ENCODE peak calls at places on chromosomes 6 and 20, in six cellular contexts. One of them, this sample, is unnamed.
A peak's percentile ranks its signal among the peaks of the same experiment; 100 is the strongest.

GRCh38 chr6:106039836-106040592 is 46.1 kb upstream of the PRDM1 start:
- DNase-seq in stomach: no peak
- DNase-seq in OCI-LY7: no peak
- DNase-seq in left ventricle myocardium inferior: no peak
- DNase-seq in mucosa of descending colon: no peak
- DNase-seq in psoas muscle: no peak
- DNase-seq in this sample: no peak

GRCh38 chr20:49701916-49702315 is 11.8 kb downstream of the B4GALT5 start:
- DNase-seq in stomach: no peak
- DNase-seq in OCI-LY7: no peak
- DNase-seq in left ventricle myocardium inferior: no peak
- DNase-seq in mucosa of descending colon: no peak
- DNase-seq in psoas muscle: no peak
- DNase-seq in this sample: no peak

GRCh38 chr6:46935687-46936086 is 13.9 kb upstream of the ADGRF5 start:
- DNase-seq in stomach: no peak
- DNase-seq in OCI-LY7: no peak
- DNase-seq in left ventricle myocardium inferior: no peak
- DNase-seq in mucosa of descending colon: no peak
- DNase-seq in psoas muscle: no peak
- DNase-seq in this sample: peak; percentile 63

GRCh38 chr6:125519367-125519766 is 217.6 kb upstream of the HDDC2 start:
- DNase-seq in stomach: no peak
- DNase-seq in OCI-LY7: no peak
- DNase-seq in left ventricle myocardium inferior: no peak
- DNase-seq in mucosa of descending colon: no peak
- DNase-seq in psoas muscle: no peak
- DNase-seq in this sample: no peak

GRCh38 chr6:38004908-38005307 is 185.4 kb downstream of the ZFAND3 start:
- DNase-seq in stomach: no peak
- DNase-seq in OCI-LY7: no peak
- DNase-seq in left ventricle myocardium inferior: no peak
- DNase-seq in mucosa of descending colon: no peak
- DNase-seq in psoas muscle: no peak
- DNase-seq in this sample: no peak

GRCh38 chr6:6847591-6847990 is 259.1 kb downstream of the LY86 start:
- DNase-seq in stomach: no peak
- DNase-seq in OCI-LY7: no peak
- DNase-seq in left ventricle myocardium inferior: no peak
- DNase-seq in mucosa of descending colon: no peak
- DNase-seq in psoas muscle: no peak
- DNase-seq in this sample: no peak

GRCh38 chr6:144197919-144198318 is 47.6 kb downstream of the STX11 start:
- DNase-seq in stomach: no peak
- DNase-seq in OCI-LY7: no peak
- DNase-seq in left ventricle myocardium inferior: no peak
- DNase-seq in mucosa of descending colon: no peak
- DNase-seq in psoas muscle: no peak
- DNase-seq in this sample: no peak

GRCh38 chr6:25169551-25170335 is 109.4 kb upstream of the CARMIL1 start:
- DNase-seq in stomach: no peak
- DNase-seq in OCI-LY7: no peak
- DNase-seq in left ventricle myocardium inferior: no peak
- DNase-seq in mucosa of descending colon: no peak
- DNase-seq in psoas muscle: no peak
- DNase-seq in this sample: no peak

GRCh38 chr20:17835240-17835940 is 133.2 kb downstream of the SNX5 start:
- DNase-seq in stomach: no peak
- DNase-seq in OCI-LY7: no peak
- DNase-seq in left ventricle myocardium inferior: peak; percentile 45
- DNase-seq in mucosa of descending colon: no peak
- DNase-seq in psoas muscle: peak; percentile 73
- DNase-seq in this sample: peak; percentile 36

GRCh38 chr20:32445539-32446273 is 87.6 kb downstream of the ASXL1 start:
- DNase-seq in stomach: peak; percentile 20
- DNase-seq in OCI-LY7: no peak
- DNase-seq in left ventricle myocardium inferior: no peak
- DNase-seq in mucosa of descending colon: no peak
- DNase-seq in psoas muscle: no peak
- DNase-seq in this sample: peak; percentile 21

GRCh38 chr20:13174402-13174801 is 46.7 kb upstream of the ISM1 start:
- DNase-seq in stomach: no peak
- DNase-seq in OCI-LY7: peak; percentile 5
- DNase-seq in left ventricle myocardium inferior: no peak
- DNase-seq in mucosa of descending colon: no peak
- DNase-seq in psoas muscle: no peak
- DNase-seq in this sample: no peak

GRCh38 chr6:154757352-154758095 is 24.3 kb downstream of the SCAF8 start:
- DNase-seq in stomach: no peak
- DNase-seq in OCI-LY7: no peak
- DNase-seq in left ventricle myocardium inferior: no peak
- DNase-seq in mucosa of descending colon: no peak
- DNase-seq in psoas muscle: no peak
- DNase-seq in this sample: no peak

GRCh38 chr20:32457476-32457986 is 99.4 kb downstream of the ASXL1 start:
- DNase-seq in stomach: peak; percentile 68
- DNase-seq in OCI-LY7: no peak
- DNase-seq in left ventricle myocardium inferior: peak; percentile 62
- DNase-seq in mucosa of descending colon: peak; percentile 45
- DNase-seq in psoas muscle: peak; percentile 55
- DNase-seq in this sample: no peak

GRCh38 chr6:135692426-135692825 is 159.1 kb upstream of the PDE7B start:
- DNase-seq in stomach: no peak
- DNase-seq in OCI-LY7: no peak
- DNase-seq in left ventricle myocardium inferior: no peak
- DNase-seq in mucosa of descending colon: no peak
- DNase-seq in psoas muscle: no peak
- DNase-seq in this sample: no peak

GRCh38 chr6:140379919-140380318 is 1005.5 kb upstream of the CITED2 start:
- DNase-seq in stomach: no peak
- DNase-seq in OCI-LY7: no peak
- DNase-seq in left ventricle myocardium inferior: no peak
- DNase-seq in mucosa of descending colon: no peak
- DNase-seq in psoas muscle: no peak
- DNase-seq in this sample: no peak

GRCh38 chr6:35402136-35402855 is 49.8 kb upstream of the FANCE start:
- DNase-seq in stomach: peak; percentile 79
- DNase-seq in OCI-LY7: no peak
- DNase-seq in left ventricle myocardium inferior: no peak
- DNase-seq in mucosa of descending colon: no peak
- DNase-seq in psoas muscle: no peak
- DNase-seq in this sample: peak; percentile 85

GRCh38 chr6:138161118-138161433 is 663 bp upstream of the ARFGEF3 start:
- DNase-seq in stomach: no peak
- DNase-seq in OCI-LY7: no peak
- DNase-seq in left ventricle myocardium inferior: no peak
- DNase-seq in mucosa of descending colon: peak; percentile 32
- DNase-seq in psoas muscle: no peak
- DNase-seq in this sample: no peak

GRCh38 chr6:97240222-97240621 is 42.8 kb downstream of the MMS22L start:
- DNase-seq in stomach: no peak
- DNase-seq in OCI-LY7: no peak
- DNase-seq in left ventricle myocardium inferior: no peak
- DNase-seq in mucosa of descending colon: no peak
- DNase-seq in psoas muscle: no peak
- DNase-seq in this sample: no peak

GRCh38 chr6:154841109-154841508 is 107.9 kb downstream of the SCAF8 start:
- DNase-seq in stomach: no peak
- DNase-seq in OCI-LY7: no peak
- DNase-seq in left ventricle myocardium inferior: no peak
- DNase-seq in mucosa of descending colon: no peak
- DNase-seq in psoas muscle: no peak
- DNase-seq in this sample: no peak

GRCh38 chr6:110053395-110054240 is 75.5 kb downstream of the GPR6 start:
- DNase-seq in stomach: no peak
- DNase-seq in OCI-LY7: peak; percentile 61
- DNase-seq in left ventricle myocardium inferior: no peak
- DNase-seq in mucosa of descending colon: no peak
- DNase-seq in psoas muscle: no peak
- DNase-seq in this sample: no peak

GRCh38 chr20:58634818-58635665 is 16.0 kb upstream of the STX16 start:
- DNase-seq in stomach: no peak
- DNase-seq in OCI-LY7: no peak
- DNase-seq in left ventricle myocardium inferior: no peak
- DNase-seq in mucosa of descending colon: no peak
- DNase-seq in psoas muscle: no peak
- DNase-seq in this sample: peak; percentile 56

GRCh38 chr6:107244082-107244741 is 128.9 kb upstream of the BEND3 start:
- DNase-seq in stomach: no peak
- DNase-seq in OCI-LY7: no peak
- DNase-seq in left ventricle myocardium inferior: no peak
- DNase-seq in mucosa of descending colon: no peak
- DNase-seq in psoas muscle: no peak
- DNase-seq in this sample: no peak

GRCh38 chr20:25308671-25309394 is 60.9 kb downstream of the PYGB start:
- DNase-seq in stomach: no peak
- DNase-seq in OCI-LY7: no peak
- DNase-seq in left ventricle myocardium inferior: no peak
- DNase-seq in mucosa of descending colon: peak; percentile 34
- DNase-seq in psoas muscle: no peak
- DNase-seq in this sample: peak; percentile 75

DNA sequence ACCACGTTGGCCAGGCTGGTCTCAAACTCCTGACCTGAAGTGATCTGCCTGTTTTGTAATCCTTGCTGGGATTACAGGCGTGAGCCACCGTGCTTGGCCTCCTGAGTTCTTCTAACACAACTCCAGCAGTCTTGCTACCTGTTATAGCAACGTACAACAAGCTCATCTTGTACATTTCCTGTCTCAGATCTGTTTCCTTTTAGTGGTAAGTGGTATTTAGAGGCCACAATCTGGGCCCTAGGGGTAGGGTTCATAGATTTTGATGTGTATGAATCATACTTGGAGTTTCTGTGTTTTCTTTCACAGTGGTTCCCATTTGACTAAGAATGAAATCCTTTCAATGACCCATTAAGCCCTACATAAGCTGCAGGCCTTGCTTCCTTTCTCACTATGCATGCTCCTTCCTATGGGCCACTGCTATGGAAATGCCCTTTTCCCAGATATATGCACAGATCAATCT is 27.1 kb upstream of the SYNCRIP start:
- DNase-seq in stomach: no peak
- DNase-seq in OCI-LY7: peak; percentile 57
- DNase-seq in left ventricle myocardium inferior: no peak
- DNase-seq in mucosa of descending colon: no peak
- DNase-seq in psoas muscle: no peak
- DNase-seq in this sample: no peak
- H3K4me3 ChIP-seq in stomach: no peak overlapping the region
- H3K4me3 ChIP-seq in OCI-LY7: peak overlapping the region; percentile 9
- H3K4me3 ChIP-seq in left ventricle myocardium inferior: no peak overlapping the region
- H3K4me3 ChIP-seq in mucosa of descending colon: no peak overlapping the region
- H3K4me3 ChIP-seq in psoas muscle: no peak overlapping the region
- H3K4me3 ChIP-seq in this sample: no peak overlapping the region

DNA sequence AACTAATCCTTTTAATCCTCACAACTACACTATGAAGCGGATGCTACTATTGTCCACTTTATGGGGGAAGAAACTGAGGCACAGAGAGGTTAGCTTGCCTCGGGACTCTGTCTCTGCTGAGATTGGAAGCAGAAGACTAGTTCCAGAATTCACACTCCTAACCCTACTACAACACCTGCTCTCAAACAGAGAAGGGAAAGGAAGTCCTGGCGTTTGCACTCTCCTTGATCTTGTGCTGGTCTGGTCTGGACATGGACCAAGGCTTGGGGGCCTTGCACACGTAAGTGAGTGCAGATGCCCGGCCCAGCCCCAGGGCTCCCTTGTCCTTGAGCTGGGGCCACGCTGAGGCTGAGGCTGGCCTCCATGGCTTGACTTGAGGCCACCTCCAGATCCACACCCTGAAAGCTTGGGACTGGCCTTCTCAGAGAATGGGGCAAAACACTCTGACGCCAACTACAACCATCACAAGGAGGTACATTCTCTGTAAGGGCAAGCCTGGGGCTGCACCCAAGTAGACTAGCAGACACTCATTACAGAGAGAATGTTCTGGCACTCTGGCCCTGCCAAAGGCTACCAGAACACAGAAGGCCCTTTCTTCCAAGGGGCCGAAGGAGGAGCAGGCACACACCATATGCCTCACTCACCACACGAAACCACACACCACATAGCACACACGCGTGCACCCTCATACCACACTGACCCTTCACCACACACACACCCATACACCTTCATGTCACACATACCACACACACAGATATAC is 33.3 kb upstream of the EZR start:
- DNase-seq in stomach: no peak
- DNase-seq in OCI-LY7: no peak
- DNase-seq in left ventricle myocardium inferior: no peak
- DNase-seq in mucosa of descending colon: no peak
- DNase-seq in psoas muscle: no peak
- DNase-seq in this sample: peak; percentile 33
- H3K4me1 ChIP-seq in stomach: peaks cover 74% of the 10 kb centered on the region
- H3K4me1 ChIP-seq in OCI-LY7: peaks cover 72% of the 10 kb centered on the region
- H3K4me1 ChIP-seq in left ventricle myocardium inferior: peaks cover 29% of the 10 kb centered on the region
- H3K4me1 ChIP-seq in mucosa of descending colon: peaks cover 44% of the 10 kb centered on the region
- H3K4me1 ChIP-seq in psoas muscle: no peaks in the 10 kb centered on the region
- H3K4me1 ChIP-seq in this sample: peaks cover 50% of the 10 kb centered on the region

DNA sequence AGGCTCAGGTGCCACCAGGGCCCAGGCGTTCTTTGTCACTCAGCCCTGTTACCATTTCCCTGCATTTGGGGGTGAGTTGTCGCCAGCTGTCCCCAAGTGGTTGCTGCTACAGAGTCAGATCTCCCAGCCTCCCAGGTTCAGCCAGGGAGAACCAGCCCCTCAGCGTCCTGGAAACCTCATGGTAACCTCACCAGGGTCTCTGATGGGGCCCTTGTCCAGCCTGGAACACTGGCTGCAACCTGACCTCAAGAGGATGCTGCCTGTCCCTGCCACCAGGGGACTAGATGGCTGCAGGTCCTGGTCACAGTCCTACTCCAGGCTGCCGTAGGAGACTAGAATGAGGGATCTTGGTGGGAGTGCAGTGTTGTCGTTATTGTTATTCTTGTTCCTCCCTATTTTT is 228.3 kb upstream of the PDE10A start:
- DNase-seq in stomach: no peak
- DNase-seq in OCI-LY7: no peak
- DNase-seq in left ventricle myocardium inferior: no peak
- DNase-seq in mucosa of descending colon: no peak
- DNase-seq in psoas muscle: no peak
- DNase-seq in this sample: no peak
- TF ChIP-seq CTCF in stomach: no peak
- TF ChIP-seq CTCF in OCI-LY7: no peak
- TF ChIP-seq CTCF in left ventricle myocardium inferior: no peak
- TF ChIP-seq CTCF in mucosa of descending colon: no peak
- TF ChIP-seq CTCF in psoas muscle: no peak
- TF ChIP-seq CTCF in this sample: no peak

DNA sequence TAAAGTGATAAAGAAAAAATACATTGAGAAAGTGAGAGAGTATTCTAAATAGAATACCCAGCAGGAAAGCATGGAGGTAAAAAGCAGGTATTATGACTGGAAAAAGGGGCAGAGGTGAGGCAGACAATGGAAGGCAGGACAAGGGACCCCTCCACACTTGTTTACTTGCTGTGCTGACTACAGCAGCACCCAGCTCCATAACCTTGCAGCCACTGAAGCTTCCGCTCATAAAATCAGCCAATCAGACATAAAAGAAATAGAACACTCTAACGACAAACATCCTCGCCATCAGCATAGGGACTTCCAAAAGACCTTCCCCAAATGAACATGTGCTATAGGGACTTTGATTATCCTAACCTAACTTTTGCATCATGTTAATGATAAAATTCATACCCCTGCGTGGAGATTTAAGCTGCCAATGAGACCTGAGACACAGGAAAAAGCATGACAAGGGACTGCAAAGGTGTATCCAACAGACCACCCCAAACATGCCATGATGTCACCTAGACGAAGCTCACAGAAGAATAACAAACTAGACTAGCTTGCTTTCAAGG is 120.1 kb downstream of the HFE start:
- DNase-seq in stomach: no peak
- DNase-seq in OCI-LY7: peak; percentile 67
- DNase-seq in left ventricle myocardium inferior: no peak
- DNase-seq in mucosa of descending colon: no peak
- DNase-seq in psoas muscle: no peak
- DNase-seq in this sample: no peak
- H3K4me3 ChIP-seq in stomach: no peak overlapping the region
- H3K4me3 ChIP-seq in OCI-LY7: peak overlapping the region; percentile 79
- H3K4me3 ChIP-seq in left ventricle myocardium inferior: peak overlapping the region; percentile 85
- H3K4me3 ChIP-seq in mucosa of descending colon: no peak overlapping the region
- H3K4me3 ChIP-seq in psoas muscle: no peak overlapping the region
- H3K4me3 ChIP-seq in this sample: no peak overlapping the region

This sample was measured in upper lobe of left lung.